ENCODE peak calls at places on chromosomes 7 and 10, in ten cellular contexts. One of them, this sample, is unnamed.

GRCh38 chr10:115972426-115972825 is 300.6 kb downstream of the GFRA1 start:
- DNase-seq in PC-9: no peak
- DNase-seq in astrocyte of the cerebellum: no peak
- DNase-seq in tibial nerve: no peak
- DNase-seq in BJ: no peak
- DNase-seq in HFF-Myc: no peak
- DNase-seq in CD4-positive, alpha-beta T cell: no peak
- DNase-seq in left lung: no peak
- DNase-seq in fibroblast of pulmonary artery: no peak
- DNase-seq in IMR-90: no peak
- DNase-seq in this sample: no peak

GRCh38 chr7:157348548-157348947 is 11.7 kb downstream of the DNAJB6 start:
- DNase-seq in PC-9: no peak
- DNase-seq in astrocyte of the cerebellum: no peak
- DNase-seq in tibial nerve: no peak
- DNase-seq in BJ: no peak
- DNase-seq in HFF-Myc: no peak
- DNase-seq in CD4-positive, alpha-beta T cell: no peak
- DNase-seq in left lung: no peak
- DNase-seq in fibroblast of pulmonary artery: no peak
- DNase-seq in IMR-90: no peak
- DNase-seq in this sample: no peak

GRCh38 chr7:124162667-124163066 is 129.8 kb upstream of the TMEM229A start:
- DNase-seq in PC-9: no peak
- DNase-seq in astrocyte of the cerebellum: peak; percentile 66
- DNase-seq in tibial nerve: no peak
- DNase-seq in BJ: no peak
- DNase-seq in HFF-Myc: no peak
- DNase-seq in CD4-positive, alpha-beta T cell: no peak
- DNase-seq in left lung: no peak
- DNase-seq in fibroblast of pulmonary artery: peak; percentile 12
- DNase-seq in IMR-90: no peak
- DNase-seq in this sample: no peak

GRCh38 chr7:24854866-24855265 is 97.6 kb upstream of the GSDME start:
- DNase-seq in PC-9: no peak
- DNase-seq in astrocyte of the cerebellum: no peak
- DNase-seq in tibial nerve: no peak
- DNase-seq in BJ: peak; percentile 81
- DNase-seq in HFF-Myc: no peak
- DNase-seq in CD4-positive, alpha-beta T cell: no peak
- DNase-seq in left lung: no peak
- DNase-seq in fibroblast of pulmonary artery: no peak
- DNase-seq in IMR-90: peak; percentile 65
- DNase-seq in this sample: no peak

GRCh38 chr7:114678116-114678515 is 243.8 kb upstream of the MDFIC start:
- DNase-seq in PC-9: no peak
- DNase-seq in astrocyte of the cerebellum: no peak
- DNase-seq in tibial nerve: no peak
- DNase-seq in BJ: no peak
- DNase-seq in HFF-Myc: no peak
- DNase-seq in CD4-positive, alpha-beta T cell: no peak
- DNase-seq in left lung: no peak
- DNase-seq in fibroblast of pulmonary artery: no peak
- DNase-seq in IMR-90: no peak
- DNase-seq in this sample: no peak

GRCh38 chr7:46485481-46486065 is 564.5 kb upstream of the IGFBP3 start:
- DNase-seq in PC-9: peak; percentile 48
- DNase-seq in astrocyte of the cerebellum: peak; percentile 46
- DNase-seq in tibial nerve: no peak
- DNase-seq in BJ: no peak
- DNase-seq in HFF-Myc: no peak
- DNase-seq in CD4-positive, alpha-beta T cell: no peak
- DNase-seq in left lung: no peak
- DNase-seq in fibroblast of pulmonary artery: peak; percentile 58
- DNase-seq in IMR-90: peak; percentile 90
- DNase-seq in this sample: no peak

GRCh38 chr7:234712-235553 is 42.6 kb downstream of the FAM20C start:
- DNase-seq in PC-9: peak; percentile 90
- DNase-seq in astrocyte of the cerebellum: no peak
- DNase-seq in tibial nerve: peak; percentile 57
- DNase-seq in BJ: peak; percentile 46
- DNase-seq in HFF-Myc: no peak
- DNase-seq in CD4-positive, alpha-beta T cell: no peak
- DNase-seq in left lung: peak; percentile 71
- DNase-seq in fibroblast of pulmonary artery: no peak
- DNase-seq in IMR-90: peak; percentile 71
- DNase-seq in this sample: peak; percentile 59

GRCh38 chr10:81696609-81697388 is 178.2 kb upstream of the NRG3 start:
- DNase-seq in PC-9: no peak
- DNase-seq in astrocyte of the cerebellum: no peak
- DNase-seq in tibial nerve: no peak
- DNase-seq in BJ: no peak
- DNase-seq in HFF-Myc: no peak
- DNase-seq in CD4-positive, alpha-beta T cell: no peak
- DNase-seq in left lung: no peak
- DNase-seq in fibroblast of pulmonary artery: no peak
- DNase-seq in IMR-90: no peak
- DNase-seq in this sample: no peak

DNA sequence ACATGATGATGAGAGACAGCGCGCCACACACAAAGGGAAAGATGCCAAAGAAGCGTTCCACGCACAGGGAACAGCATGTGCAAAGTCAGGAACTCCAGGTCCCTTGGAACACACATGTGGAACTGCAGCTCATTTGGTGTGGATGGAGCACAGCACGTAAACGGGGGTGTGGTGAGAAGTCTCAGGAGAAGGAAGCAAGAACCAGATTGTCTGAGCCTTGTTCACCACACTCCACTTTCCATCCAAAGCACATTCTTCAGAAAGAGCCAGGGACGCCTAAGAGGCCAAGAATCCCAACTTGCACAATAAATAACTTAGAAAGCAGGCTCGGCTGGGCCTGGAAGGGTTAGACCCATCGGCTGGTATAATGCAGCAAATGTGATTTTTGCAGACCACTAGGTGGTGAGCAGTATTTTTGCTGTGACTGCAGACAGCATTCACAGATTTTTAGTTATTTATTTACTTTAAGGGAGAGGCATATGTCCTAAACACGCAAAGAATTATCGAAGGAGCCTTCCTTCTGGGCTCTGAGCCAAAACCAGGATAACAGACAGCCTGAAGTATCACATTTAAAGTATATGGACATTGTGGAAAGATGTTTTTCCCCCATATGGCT is 27.9 kb upstream of the ASCC1 start:
- DNase-seq in PC-9: peak; percentile 77
- DNase-seq in astrocyte of the cerebellum: peak; percentile 42
- DNase-seq in tibial nerve: peak; percentile 86
- DNase-seq in BJ: peak; percentile 92
- DNase-seq in HFF-Myc: peak; percentile 91
- DNase-seq in CD4-positive, alpha-beta T cell: no peak
- DNase-seq in left lung: peak; percentile 45
- DNase-seq in fibroblast of pulmonary artery: peak; percentile 98
- DNase-seq in IMR-90: peak; percentile 90
- DNase-seq in this sample: peak; percentile 38
- TF ChIP-seq CTCF in PC-9: peak; percentile 62
- TF ChIP-seq CTCF in astrocyte of the cerebellum: peak; percentile 44
- TF ChIP-seq CTCF in tibial nerve: peak; percentile 17
- TF ChIP-seq CTCF in BJ: peak; percentile 56
- TF ChIP-seq CTCF in HFF-Myc: peak; percentile 35
- TF ChIP-seq CTCF in CD4-positive, alpha-beta T cell: no peak
- TF ChIP-seq CTCF in left lung: peak; percentile 12
- TF ChIP-seq CTCF in fibroblast of pulmonary artery: peak; percentile 62
- TF ChIP-seq CTCF in IMR-90: peak; percentile 55
- TF ChIP-seq CTCF in this sample: peak; percentile 9

GRCh38 chr10:2989292-2989947 is 77.9 kb upstream of the PFKP start:
- DNase-seq in PC-9: no peak
- DNase-seq in astrocyte of the cerebellum: no peak
- DNase-seq in tibial nerve: no peak
- DNase-seq in BJ: no peak
- DNase-seq in HFF-Myc: no peak
- DNase-seq in CD4-positive, alpha-beta T cell: no peak
- DNase-seq in left lung: no peak
- DNase-seq in fibroblast of pulmonary artery: no peak
- DNase-seq in IMR-90: no peak
- DNase-seq in this sample: no peak

GRCh38 chr10:2994562-2994961 is 72.8 kb upstream of the PFKP start:
- DNase-seq in PC-9: no peak
- DNase-seq in astrocyte of the cerebellum: peak; percentile 75
- DNase-seq in tibial nerve: no peak
- DNase-seq in BJ: no peak
- DNase-seq in HFF-Myc: peak; percentile 53
- DNase-seq in CD4-positive, alpha-beta T cell: no peak
- DNase-seq in left lung: no peak
- DNase-seq in fibroblast of pulmonary artery: no peak
- DNase-seq in IMR-90: peak; percentile 51
- DNase-seq in this sample: no peak

GRCh38 chr10:2993636-2994035 is 73.7 kb upstream of the PFKP start:
- DNase-seq in PC-9: no peak
- DNase-seq in astrocyte of the cerebellum: no peak
- DNase-seq in tibial nerve: no peak
- DNase-seq in BJ: no peak
- DNase-seq in HFF-Myc: no peak
- DNase-seq in CD4-positive, alpha-beta T cell: no peak
- DNase-seq in left lung: no peak
- DNase-seq in fibroblast of pulmonary artery: no peak
- DNase-seq in IMR-90: no peak
- DNase-seq in this sample: no peak

GRCh38 chr10:2990764-2991163 is 76.6 kb upstream of the PFKP start:
- DNase-seq in PC-9: no peak
- DNase-seq in astrocyte of the cerebellum: no peak
- DNase-seq in tibial nerve: no peak
- DNase-seq in BJ: no peak
- DNase-seq in HFF-Myc: no peak
- DNase-seq in CD4-positive, alpha-beta T cell: no peak
- DNase-seq in left lung: no peak
- DNase-seq in fibroblast of pulmonary artery: no peak
- DNase-seq in IMR-90: no peak
- DNase-seq in this sample: no peak

DNA sequence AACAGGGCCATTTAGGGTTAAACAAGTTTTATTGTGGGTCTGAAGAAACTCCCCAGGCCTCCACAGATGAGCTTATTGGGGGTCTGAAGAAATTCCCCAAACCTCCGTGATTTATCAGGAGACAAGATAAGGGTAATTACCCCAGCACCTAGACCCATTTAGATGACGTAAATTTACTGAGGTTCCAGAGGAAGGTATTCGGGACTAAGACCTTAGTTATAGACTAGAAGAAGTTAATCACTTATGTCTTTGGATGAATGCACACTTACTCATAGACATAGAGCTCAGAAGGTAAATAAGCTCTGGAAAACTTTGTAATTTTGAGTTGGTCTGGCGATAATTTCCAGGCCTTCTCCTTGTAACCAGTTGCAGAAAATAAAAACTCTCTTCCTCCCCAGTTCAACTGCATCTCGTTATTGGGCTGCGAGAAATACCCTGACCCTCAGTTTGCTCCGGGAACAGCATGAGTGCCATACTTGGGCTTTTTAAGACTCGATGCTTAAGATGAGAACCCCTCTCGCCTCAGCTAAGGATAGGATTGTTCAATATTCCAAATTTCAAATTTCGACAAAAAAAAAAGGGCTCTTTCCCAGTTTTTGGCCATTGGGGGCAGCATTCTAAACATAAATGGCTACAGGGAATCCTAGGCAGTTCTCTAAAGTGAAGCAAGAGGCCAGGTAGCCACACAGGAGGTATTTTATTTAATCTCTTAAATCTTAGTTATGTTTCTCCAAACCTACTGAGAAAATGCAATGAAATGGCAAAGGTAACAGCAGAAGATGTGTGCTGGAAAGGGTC is 74.7 kb upstream of the PFKP start:
- DNase-seq in PC-9: no peak
- DNase-seq in astrocyte of the cerebellum: no peak
- DNase-seq in tibial nerve: no peak
- DNase-seq in BJ: no peak
- DNase-seq in HFF-Myc: no peak
- DNase-seq in CD4-positive, alpha-beta T cell: no peak
- DNase-seq in left lung: no peak
- DNase-seq in fibroblast of pulmonary artery: no peak
- DNase-seq in IMR-90: no peak
- DNase-seq in this sample: no peak
- TF ChIP-seq CTCF in PC-9: no peak
- TF ChIP-seq CTCF in astrocyte of the cerebellum: peak; percentile 22
- TF ChIP-seq CTCF in tibial nerve: no peak
- TF ChIP-seq CTCF in BJ: peak; percentile 26
- TF ChIP-seq CTCF in HFF-Myc: peak; percentile 28
- TF ChIP-seq CTCF in CD4-positive, alpha-beta T cell: no peak
- TF ChIP-seq CTCF in left lung: no peak
- TF ChIP-seq CTCF in fibroblast of pulmonary artery: peak; percentile 33
- TF ChIP-seq CTCF in IMR-90: no peak
- TF ChIP-seq CTCF in this sample: no peak

GRCh38 chr7:138092486-138093028 is 16.3 kb downstream of the AKR1D1 start:
- DNase-seq in PC-9: no peak
- DNase-seq in astrocyte of the cerebellum: no peak
- DNase-seq in tibial nerve: no peak
- DNase-seq in BJ: no peak
- DNase-seq in HFF-Myc: no peak
- DNase-seq in CD4-positive, alpha-beta T cell: no peak
- DNase-seq in left lung: no peak
- DNase-seq in fibroblast of pulmonary artery: no peak
- DNase-seq in IMR-90: no peak
- DNase-seq in this sample: no peak

GRCh38 chr7:138099813-138100212 is 23.6 kb downstream of the AKR1D1 start:
- DNase-seq in PC-9: no peak
- DNase-seq in astrocyte of the cerebellum: no peak
- DNase-seq in tibial nerve: no peak
- DNase-seq in BJ: no peak
- DNase-seq in HFF-Myc: no peak
- DNase-seq in CD4-positive, alpha-beta T cell: no peak
- DNase-seq in left lung: no peak
- DNase-seq in fibroblast of pulmonary artery: no peak
- DNase-seq in IMR-90: no peak
- DNase-seq in this sample: no peak

GRCh38 chr7:138095972-138096935 is 20.0 kb downstream of the AKR1D1 start:
- DNase-seq in PC-9: no peak
- DNase-seq in astrocyte of the cerebellum: no peak
- DNase-seq in tibial nerve: no peak
- DNase-seq in BJ: no peak
- DNase-seq in HFF-Myc: no peak
- DNase-seq in CD4-positive, alpha-beta T cell: no peak
- DNase-seq in left lung: no peak
- DNase-seq in fibroblast of pulmonary artery: no peak
- DNase-seq in IMR-90: no peak
- DNase-seq in this sample: no peak

GRCh38 chr7:138097064-138097741 is 20.9 kb downstream of the AKR1D1 start:
- DNase-seq in PC-9: peak; percentile 13
- DNase-seq in astrocyte of the cerebellum: no peak
- DNase-seq in tibial nerve: no peak
- DNase-seq in BJ: no peak
- DNase-seq in HFF-Myc: no peak
- DNase-seq in CD4-positive, alpha-beta T cell: no peak
- DNase-seq in left lung: no peak
- DNase-seq in fibroblast of pulmonary artery: peak; percentile 60
- DNase-seq in IMR-90: no peak
- DNase-seq in this sample: no peak
- TF ChIP-seq CTCF in PC-9: peak; percentile 60
- TF ChIP-seq CTCF in astrocyte of the cerebellum: peak; percentile 21
- TF ChIP-seq CTCF in tibial nerve: no peak
- TF ChIP-seq CTCF in BJ: peak; percentile 14
- TF ChIP-seq CTCF in HFF-Myc: peak; percentile 14
- TF ChIP-seq CTCF in CD4-positive, alpha-beta T cell: peak; percentile 12
- TF ChIP-seq CTCF in left lung: no peak
- TF ChIP-seq CTCF in fibroblast of pulmonary artery: peak; percentile 63
- TF ChIP-seq CTCF in IMR-90: peak; percentile 16
- TF ChIP-seq CTCF in this sample: no peak

GRCh38 chr10:4710858-4711257 is 115.1 kb upstream of the AKR1E2 start:
- DNase-seq in PC-9: no peak
- DNase-seq in astrocyte of the cerebellum: no peak
- DNase-seq in tibial nerve: no peak
- DNase-seq in BJ: no peak
- DNase-seq in HFF-Myc: no peak
- DNase-seq in CD4-positive, alpha-beta T cell: no peak
- DNase-seq in left lung: no peak
- DNase-seq in fibroblast of pulmonary artery: no peak
- DNase-seq in IMR-90: no peak
- DNase-seq in this sample: no peak

GRCh38 chr10:4704034-4704545 is 121.9 kb upstream of the AKR1E2 start:
- DNase-seq in PC-9: peak; percentile 61
- DNase-seq in astrocyte of the cerebellum: peak; percentile 97
- DNase-seq in tibial nerve: no peak
- DNase-seq in BJ: peak; percentile 60
- DNase-seq in HFF-Myc: peak; percentile 80
- DNase-seq in CD4-positive, alpha-beta T cell: no peak
- DNase-seq in left lung: no peak
- DNase-seq in fibroblast of pulmonary artery: peak; percentile 96
- DNase-seq in IMR-90: peak; percentile 93
- DNase-seq in this sample: peak; percentile 61

DNA sequence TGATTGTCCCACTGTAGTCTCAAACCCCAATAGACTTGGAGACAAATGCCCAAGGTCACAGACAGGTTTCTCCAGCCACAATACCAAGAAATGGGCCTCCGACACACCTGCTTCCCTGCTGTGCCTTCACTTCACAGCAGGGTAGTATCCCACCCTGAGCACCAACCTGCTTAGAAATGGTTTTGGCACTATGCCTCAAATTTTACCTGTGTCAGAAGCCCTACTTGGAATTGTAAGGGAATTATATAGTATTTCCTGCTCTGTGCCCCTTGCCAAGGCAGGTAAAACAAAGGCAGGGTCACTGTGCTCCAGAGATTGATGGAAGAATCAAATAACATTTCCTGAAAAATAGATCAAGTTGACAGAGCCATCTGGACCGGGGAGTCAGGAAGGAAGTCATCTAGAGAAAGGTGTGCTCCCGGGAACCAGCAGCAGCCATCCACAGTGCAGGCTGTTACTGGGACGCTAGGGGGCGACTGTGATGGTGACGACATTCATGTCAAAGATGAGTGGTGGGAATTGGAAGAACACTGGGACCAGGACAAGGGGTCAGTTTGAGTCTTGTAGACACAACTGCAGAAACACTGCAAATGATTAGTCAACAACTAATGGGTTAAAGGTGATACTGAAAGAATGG is 117.8 kb upstream of the AKR1E2 start:
- DNase-seq in PC-9: no peak
- DNase-seq in astrocyte of the cerebellum: no peak
- DNase-seq in tibial nerve: no peak
- DNase-seq in BJ: no peak
- DNase-seq in HFF-Myc: no peak
- DNase-seq in CD4-positive, alpha-beta T cell: no peak
- DNase-seq in left lung: no peak
- DNase-seq in fibroblast of pulmonary artery: no peak
- DNase-seq in IMR-90: no peak
- DNase-seq in this sample: no peak
- TF ChIP-seq CTCF in PC-9: no peak
- TF ChIP-seq CTCF in astrocyte of the cerebellum: peak; percentile 24
- TF ChIP-seq CTCF in tibial nerve: no peak
- TF ChIP-seq CTCF in BJ: no peak
- TF ChIP-seq CTCF in HFF-Myc: peak; percentile 53
- TF ChIP-seq CTCF in CD4-positive, alpha-beta T cell: no peak
- TF ChIP-seq CTCF in left lung: no peak
- TF ChIP-seq CTCF in fibroblast of pulmonary artery: peak; percentile 26
- TF ChIP-seq CTCF in IMR-90: no peak
- TF ChIP-seq CTCF in this sample: no peak